ENCODE peak calls at places on chromosomes 3 and 15, in nine cellular contexts. Z is cardiac fibroblast, W is upper lobe of right lung, T is fibroblast of pulmonary artery, K is cardiac muscle cell, L is breast epithelium, A is GM20000, E is endothelial cell, H is dorsolateral prefrontal cortex. O is an unnamed sample.

GRCh38 chr15:60649845-60650548 is 171.1 kb upstream of the ICE2 start:
- DNase-seq in Z (peak; percentile 11), W (no peak), T (no peak), K (no peak), L (no peak), A (peak; percentile 39), E (no peak), H (no peak), O (peak; percentile 14)

GRCh38 chr15:49979705-49980382 is 139.2 kb downstream of the ATP8B4 start:
- DNase-seq in Z (no peak), W (no peak), T (no peak), K (no peak), L (no peak), A (no peak), E (no peak), H (no peak), O (no peak)

GRCh38 chr15:63037996-63038720 is 4.4 kb upstream of the TPM1 start:
- DNase-seq in Z (no peak), W (no peak), T (no peak), K (no peak), L (no peak), A (no peak), E (no peak), H (no peak), O (no peak)

GRCh38 chr3:24538891-24539290 is 44.2 kb upstream of the THRB start:
- DNase-seq in Z (no peak), W (no peak), T (no peak), K (peak; percentile 82), L (no peak), A (no peak), E (no peak), H (no peak), O (no peak)

GRCh38 chr3:15647629-15648167 is 46.2 kb downstream of the BTD start:
- DNase-seq in Z (peak; percentile 99), W (no peak), T (peak; percentile 97), K (no peak), L (no peak), A (peak; percentile 61), E (no peak), H (no peak), O (peak; percentile 71)

GRCh38 chr3:111480091-111480490 is 61.9 kb upstream of the CD96 start:
- DNase-seq in Z (no peak), W (no peak), T (no peak), K (no peak), L (no peak), A (no peak), E (no peak), H (no peak), O (no peak)

GRCh38 chr15:92578096-92578835 is 77.3 kb downstream of the FAM174B start:
- DNase-seq in Z (no peak), W (no peak), T (no peak), K (no peak), L (no peak), A (no peak), E (no peak), H (no peak), O (no peak)

GRCh38 chr15:90706394-90707327 is 10.5 kb upstream of the BLM start:
- DNase-seq in Z (no peak), W (no peak), T (no peak), K (no peak), L (no peak), A (no peak), E (no peak), H (no peak), O (no peak)

GRCh38 chr3:79810529-79810928 is 42.7 kb upstream of the ROBO1 start:
- DNase-seq in Z (peak; percentile 2), W (no peak), T (no peak), K (no peak), L (no peak), A (no peak), E (no peak), H (no peak), O (no peak)

GRCh38 chr3:184737641-184738518 is 26.0 kb upstream of the MAGEF1 start:
- DNase-seq in Z (peak; percentile 70), W (no peak), T (peak; percentile 76), K (no peak), L (peak; percentile 45), A (no peak), E (no peak), H (peak; percentile 60), O (no peak)

GRCh38 chr3:20040476-20041196 is 390 bp downstream of the KAT2B start:
- DNase-seq in Z (peak; percentile 67), W (peak; percentile 90), T (peak; percentile 69), K (peak; percentile 83), L (peak; percentile 51), A (peak; percentile 85), E (peak; percentile 54), H (peak; percentile 73), O (peak; percentile 81)

GRCh38 chr3:23702198-23702597 is 103.6 kb upstream of the UBE2E1 start:
- DNase-seq in Z (peak; percentile 17), W (no peak), T (no peak), K (no peak), L (no peak), A (no peak), E (no peak), H (no peak), O (no peak)

GRCh38 chr15:101250931-101251829 is 668 bp downstream of the CHSY1 start:
- DNase-seq in Z (peak; percentile 38), W (no peak), T (no peak), K (peak; percentile 72), L (no peak), A (no peak), E (peak; percentile 44), H (no peak), O (no peak)
- TF ChIP-seq CTCF in Z (no peak), W (no peak), T (no peak), K (no peak), L (no peak), A (no peak), E (no peak), H (no peak), O (no peak)

GRCh38 chr3:107675233-107675900 is 152.6 kb downstream of the BBX start:
- DNase-seq in Z (no peak), W (no peak), T (no peak), K (no peak), L (no peak), A (no peak), E (no peak), H (no peak), O (no peak)

GRCh38 chr3:107679911-107680310 is 157.1 kb downstream of the BBX start:
- DNase-seq in Z (no peak), W (no peak), T (no peak), K (no peak), L (no peak), A (no peak), E (no peak), H (no peak), O (no peak)

GRCh38 chr3:107674371-107674770 is 151.6 kb downstream of the BBX start:
- DNase-seq in Z (no peak), W (no peak), T (peak; percentile 33), K (no peak), L (no peak), A (no peak), E (no peak), H (no peak), O (no peak)

GRCh38 chr3:107680698-107681097 is 157.9 kb downstream of the BBX start:
- DNase-seq in Z (peak; percentile 42), W (no peak), T (peak; percentile 31), K (no peak), L (no peak), A (no peak), E (no peak), H (no peak), O (no peak)

GRCh38 chr3:107676469-107677309 is 153.9 kb downstream of the BBX start:
- DNase-seq in Z (peak; percentile 56), W (no peak), T (peak; percentile 58), K (peak; percentile 43), L (no peak), A (no peak), E (no peak), H (no peak), O (no peak)
- TF ChIP-seq CTCF in Z (peak; percentile 42), W (peak; percentile 60), T (peak; percentile 48), K (peak; percentile 50), L (peak; percentile 27), A (peak; percentile 23), E (peak; percentile 60), H (peak; percentile 81), O (no peak)

DNA sequence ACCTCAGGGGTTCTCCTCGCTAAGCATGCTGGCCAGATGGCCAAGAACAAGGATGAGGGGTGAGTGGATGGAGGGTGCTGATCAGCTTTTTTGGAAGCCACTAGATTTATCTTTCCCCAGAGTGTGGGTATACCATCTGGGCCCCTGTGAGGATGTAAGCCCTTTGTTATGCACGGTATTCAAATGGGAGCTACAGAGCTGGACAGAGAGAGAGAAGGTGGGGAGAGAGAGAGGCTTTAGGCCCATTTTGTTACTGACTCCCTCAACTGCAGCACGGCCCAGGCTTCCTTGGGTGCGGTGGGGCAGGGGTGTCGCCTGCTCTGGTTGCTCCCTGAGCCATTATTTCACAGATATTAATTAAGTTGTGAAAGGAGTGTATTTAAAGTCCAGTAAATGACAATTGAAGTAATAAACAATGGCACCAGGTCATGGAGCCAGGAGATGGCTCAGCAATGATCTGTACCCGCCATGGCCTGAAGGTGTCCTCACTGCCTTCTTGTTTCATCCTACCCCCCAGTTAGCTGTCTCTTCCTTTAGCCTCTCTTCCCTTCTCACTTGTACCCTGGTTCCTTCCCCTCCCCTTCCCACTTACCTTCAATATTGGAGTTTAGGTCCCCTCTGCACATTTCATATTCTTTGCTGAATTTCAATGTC is 158.0 kb downstream of the CLSTN2 start:
- DNase-seq in Z (no peak), W (no peak), T (no peak), K (no peak), L (no peak), A (peak; percentile 13), E (peak; percentile 9), H (no peak), O (peak; percentile 12)
- TF ChIP-seq CTCF in Z (no peak), W (no peak), T (no peak), K (no peak), L (no peak), A (peak; percentile 7), E (no peak), H (no peak), O (peak; percentile 26)

GRCh38 chr15:67399925-67400324 is 121.0 kb upstream of the C15orf61 start:
- DNase-seq in Z (no peak), W (no peak), T (no peak), K (no peak), L (no peak), A (no peak), E (no peak), H (no peak), O (no peak)

GRCh38 chr15:67400890-67401289 is 120.0 kb upstream of the C15orf61 start:
- DNase-seq in Z (no peak), W (no peak), T (no peak), K (no peak), L (no peak), A (no peak), E (no peak), H (no peak), O (no peak)

GRCh38 chr15:67396109-67396508 is 124.8 kb upstream of the C15orf61 start:
- DNase-seq in Z (no peak), W (no peak), T (no peak), K (no peak), L (no peak), A (no peak), E (no peak), H (no peak), O (no peak)

DNA sequence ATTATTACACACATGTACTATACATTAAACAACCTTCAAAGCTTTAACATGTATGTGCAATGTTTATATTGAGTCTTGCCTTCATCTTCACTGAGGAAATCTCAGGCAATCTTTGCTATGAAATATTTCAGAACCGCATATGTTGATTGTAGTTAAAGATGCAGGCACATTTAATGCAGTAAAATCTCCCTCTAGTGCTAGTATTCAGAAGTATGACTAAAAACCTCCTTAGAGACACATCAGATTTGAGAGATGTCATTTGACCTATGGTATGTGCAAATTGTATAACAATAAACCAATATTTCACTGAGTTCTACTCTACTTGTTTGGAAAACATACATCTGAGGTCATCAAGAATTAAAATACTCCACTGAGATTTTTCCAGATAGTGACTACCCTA is 123.8 kb upstream of the C15orf61 start:
- DNase-seq in Z (no peak), W (no peak), T (no peak), K (no peak), L (no peak), A (no peak), E (no peak), H (no peak), O (no peak)
- TF ChIP-seq CTCF in Z (no peak), W (no peak), T (peak; percentile 1), K (no peak), L (no peak), A (no peak), E (no peak), H (no peak), O (no peak)

O was measured in GM13976.